ENCODE peak calls at places on chromosome 2, in five cellular contexts. R, S, H, W and M are unnamed samples.

GRCh38 chr2:188132385-188132784 is 159.3 kb upstream of the GULP1 start:
- DNase-seq in R (no peak), S (no peak), H (peak), W (no peak), M (no peak)

GRCh38 chr2:178700922-178701342 is 106.3 kb downstream of the TTN start:
- DNase-seq in R (peak), S (no peak), H (no peak), W (no peak), M (peak)

GRCh38 chr2:60961457-60961856 is 56.1 kb upstream of the PEX13 start:
- DNase-seq in R (peak), S (no peak), H (no peak), W (peak), M (no peak)

GRCh38 chr2:58140508-58141072 is 94.0 kb downstream of the VRK2 start:
- DNase-seq in R (peak), S (no peak), H (no peak), W (no peak), M (no peak)

GRCh38 chr2:6073260-6074141 is 381.3 kb downstream of the SOX11 start:
- DNase-seq in R (peak), S (no peak), H (peak), W (no peak), M (no peak)

GRCh38 chr2:241519669-241520068 is 11.3 kb upstream of the STK25 start:
- DNase-seq in R (no peak), S (no peak), H (no peak), W (no peak), M (no peak)

GRCh38 chr2:42102606-42103450 is 55.0 kb downstream of the PKDCC start:
- DNase-seq in R (peak), S (peak), H (peak), W (peak), M (no peak)

GRCh38 chr2:134154269-134154668 is 99.6 kb upstream of the MGAT5 start:
- DNase-seq in R (no peak), S (no peak), H (no peak), W (no peak), M (no peak)

GRCh38 chr2:11028407-11028916 is 116.7 kb downstream of the KCNF1 start:
- DNase-seq in R (no peak), S (no peak), H (no peak), W (no peak), M (no peak)

GRCh38 chr2:9081750-9082149 is 78.3 kb upstream of the MBOAT2 start:
- DNase-seq in R (no peak), S (no peak), H (no peak), W (no peak), M (no peak)

GRCh38 chr2:235611337-235611736 is 117.5 kb downstream of the AGAP1 start:
- DNase-seq in R (no peak), S (no peak), H (no peak), W (no peak), M (no peak)

GRCh38 chr2:47357475-47357874 is 45.5 kb upstream of the MSH2 start:
- DNase-seq in R (peak), S (no peak), H (no peak), W (no peak), M (no peak)

GRCh38 chr2:152396051-152396511 is 61.1 kb downstream of the FMNL2 start:
- DNase-seq in R (peak), S (no peak), H (no peak), W (no peak), M (no peak)

GRCh38 chr2:172454404-172455120 is 27.2 kb downstream of the ITGA6 start:
- DNase-seq in R (no peak), S (no peak), H (no peak), W (no peak), M (no peak)
- H3K27ac ChIP-seq in R (no peak), S (no peak), H (no peak), W (peak), M (no peak)

GRCh38 chr2:66890286-66890812 is 455.4 kb downstream of the MEIS1 start:
- DNase-seq in R (peak), S (no peak), H (no peak), W (no peak), M (no peak)

GRCh38 chr2:66885775-66886402 is 451.0 kb downstream of the MEIS1 start:
- DNase-seq in R (peak), S (no peak), H (no peak), W (no peak), M (no peak)

GRCh38 chr2:66889632-66889882 is 454.6 kb downstream of the MEIS1 start:
- DNase-seq in R (no peak), S (no peak), H (no peak), W (no peak), M (no peak)

GRCh38 chr2:66888246-66888645 is 453.3 kb downstream of the MEIS1 start:
- DNase-seq in R (no peak), S (no peak), H (no peak), W (no peak), M (no peak)

DNA sequence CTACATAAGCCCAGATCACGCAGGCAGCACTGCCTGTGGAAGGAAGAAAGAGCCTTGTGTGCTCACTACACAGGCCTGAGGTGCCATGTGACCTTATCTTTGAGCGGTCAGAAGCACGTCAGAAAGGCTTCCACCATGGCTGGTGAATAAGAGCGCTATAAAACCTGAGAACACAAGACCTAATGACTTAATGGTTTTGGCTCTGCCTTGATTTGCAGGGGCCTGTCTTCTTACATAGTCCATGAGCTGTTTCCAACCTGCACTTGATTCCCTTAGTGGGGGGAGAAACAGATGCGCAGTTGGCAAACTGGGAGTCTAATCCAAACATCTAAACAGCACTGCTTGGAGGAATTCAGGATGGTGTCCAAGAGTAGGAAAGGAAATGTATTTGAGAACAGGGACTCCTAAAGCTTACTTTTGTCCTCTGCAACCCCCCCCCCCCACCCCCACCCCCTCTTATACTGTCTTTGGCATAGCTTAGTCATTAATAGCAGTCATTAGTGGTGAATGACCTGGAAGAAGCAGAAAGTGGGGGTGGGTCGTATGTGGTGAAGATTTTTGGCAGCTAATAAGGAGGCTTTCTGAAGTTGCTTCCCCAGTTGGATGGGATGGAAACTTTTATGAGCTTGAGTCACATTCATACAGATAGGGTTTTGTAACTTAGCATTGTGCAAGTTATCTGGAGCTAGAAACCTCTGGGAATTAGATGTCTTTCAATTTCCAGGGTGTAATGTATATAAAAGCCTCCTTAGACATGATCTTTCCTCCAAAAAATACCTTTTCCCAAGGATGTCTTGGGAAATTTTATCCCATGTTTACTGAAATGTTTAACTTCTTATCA is 454.1 kb downstream of the MEIS1 start:
- DNase-seq in R (peak), S (no peak), H (no peak), W (no peak), M (no peak)
- H3K27ac ChIP-seq in R (peak), S (no peak), H (no peak), W (peak), M (no peak)

GRCh38 chr2:226447338-226447885 is 352.2 kb downstream of the IRS1 start:
- DNase-seq in R (no peak), S (no peak), H (no peak), W (no peak), M (no peak)

GRCh38 chr2:226447896-226448295 is 351.7 kb downstream of the IRS1 start:
- DNase-seq in R (peak), S (no peak), H (no peak), W (no peak), M (no peak)

GRCh38 chr2:226450141-226450540 is 349.5 kb downstream of the IRS1 start:
- DNase-seq in R (peak), S (no peak), H (no peak), W (no peak), M (no peak)

GRCh38 chr2:226452768-226453167 is 346.9 kb downstream of the IRS1 start:
- DNase-seq in R (no peak), S (no peak), H (no peak), W (no peak), M (no peak)

GRCh38 chr2:226451486-226451885 is 348.1 kb downstream of the IRS1 start:
- DNase-seq in R (no peak), S (no peak), H (no peak), W (no peak), M (no peak)
- H3K27ac ChIP-seq in R (no peak), S (no peak), H (no peak), W (no peak), M (no peak)

GRCh38 chr2:234292955-234293228 is 204.0 kb downstream of the ARL4C start:
- DNase-seq in R (no peak), S (no peak), H (no peak), W (no peak), M (no peak)
- H3K27ac ChIP-seq in R (no peak), S (no peak), H (no peak), W (no peak), M (peak)

GRCh38 chr2:45822272-45822630 is 170.8 kb downstream of the PRKCE start:
- DNase-seq in R (peak), S (no peak), H (no peak), W (peak), M (no peak)
- H3K27ac ChIP-seq in R (no peak), S (no peak), H (peak), W (peak), M (no peak)